ENCODE peak calls at places on chromosomes 12 and 14, in four cellular contexts. P is CD8-positive, alpha-beta T cell; N is AG04449; B is uterus. I is an unnamed sample.

GRCh38 chr12:71702590-71702989 is 16.7 kb downstream of the TMEM19 start:
- DNase-seq in P (no peak), N (no peak), B (no peak), I (no peak)

GRCh38 chr12:70576341-70577282 is 60.6 kb downstream of the PTPRB start:
- DNase-seq in P (no peak), N (peak), B (no peak), I (peak)

GRCh38 chr14:92448786-92449185 is 64.8 kb upstream of the RIN3 start:
- DNase-seq in P (no peak), N (no peak), B (no peak), I (no peak)

GRCh38 chr12:23751641-23752040 is 197.8 kb downstream of the SOX5 start:
- DNase-seq in P (no peak), N (no peak), B (no peak), I (no peak)

GRCh38 chr12:20625531-20625930 is 69.6 kb upstream of the SLCO1C1 start:
- DNase-seq in P (no peak), N (no peak), B (no peak), I (no peak)

GRCh38 chr12:31506907-31507306 is 84.0 kb downstream of the DENND5B start:
- DNase-seq in P (no peak), N (no peak), B (no peak), I (no peak)

GRCh38 chr14:104375551-104376201 is 203.9 kb upstream of the C14orf180 start:
- DNase-seq in P (no peak), N (no peak), B (no peak), I (no peak)

GRCh38 chr12:124551268-124552144 is 15.9 kb downstream of the NCOR2 start:
- DNase-seq in P (no peak), N (no peak), B (peak), I (no peak)

GRCh38 chr12:62934799-62935674 is at the start of gene PPM1H:
- DNase-seq in P (no peak), N (no peak), B (peak), I (no peak)

GRCh38 chr12:77788231-77789168 is 42.2 kb upstream of the NAV3 start:
- DNase-seq in P (no peak), N (no peak), B (no peak), I (no peak)

GRCh38 chr12:55707841-55708694 is at the start of gene ITGA7:
- DNase-seq in P (peak), N (no peak), B (peak), I (no peak)

GRCh38 chr14:23057757-23058653 is 685 bp upstream of the CDH24 start:
- DNase-seq in P (peak), N (no peak), B (peak), I (peak)

GRCh38 chr14:23055621-23056256 is 1.6 kb downstream of the CDH24 start:
- DNase-seq in P (no peak), N (no peak), B (no peak), I (no peak)

GRCh38 chr14:23056956-23057756 is at the start of gene CDH24:
- DNase-seq in P (peak), N (no peak), B (peak), I (peak)

GRCh38 chr14:23055147-23055550 is 2.2 kb downstream of the CDH24 start:
- DNase-seq in P (no peak), N (no peak), B (no peak), I (no peak)

DNA sequence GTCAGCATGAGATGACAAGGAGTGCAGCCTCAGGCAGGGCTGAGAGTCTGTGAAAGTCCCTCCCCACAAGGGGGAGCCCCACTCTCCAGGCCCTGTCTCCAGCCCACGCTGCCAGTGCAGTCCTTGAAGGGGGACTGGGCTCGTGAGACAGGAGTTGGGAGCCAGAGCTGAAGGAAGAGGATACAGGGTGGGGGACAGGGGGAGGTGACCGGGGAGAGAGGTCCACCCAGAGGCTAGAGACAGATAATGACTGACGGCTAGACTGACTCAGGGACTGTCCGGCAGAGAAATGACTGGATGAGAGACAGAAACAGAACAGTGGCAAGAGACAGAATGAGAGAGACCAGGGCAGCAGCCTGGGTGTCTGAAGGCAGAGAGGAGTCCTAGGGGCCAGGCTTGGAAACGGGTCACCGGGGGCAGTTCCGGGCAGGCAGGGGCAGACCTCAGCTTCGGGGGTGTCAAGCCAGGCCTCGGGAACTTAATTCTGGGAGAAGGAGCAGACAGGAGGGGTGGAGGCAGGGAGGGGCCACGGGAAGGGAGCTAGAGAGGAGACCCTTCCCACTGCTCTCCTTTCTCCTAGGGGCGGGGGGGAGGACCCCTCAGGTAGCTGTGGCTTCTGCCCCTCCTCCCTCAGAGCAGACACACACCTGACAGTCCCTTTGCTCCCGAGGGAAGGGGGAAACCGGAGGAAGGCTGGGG is 914 bp downstream of the CDH24 start:
- DNase-seq in P (peak), N (no peak), B (peak), I (peak)
- H3K4me3 ChIP-seq in P (peak), N (peak), B (no peak), I (peak)

GRCh38 chr12:105315726-105316125 is 14.8 kb upstream of the C12orf75 start:
- DNase-seq in P (no peak), N (no peak), B (no peak), I (no peak)
- TF ChIP-seq CTCF in P (no peak), N (no peak), B (no peak), I (no peak)

DNA sequence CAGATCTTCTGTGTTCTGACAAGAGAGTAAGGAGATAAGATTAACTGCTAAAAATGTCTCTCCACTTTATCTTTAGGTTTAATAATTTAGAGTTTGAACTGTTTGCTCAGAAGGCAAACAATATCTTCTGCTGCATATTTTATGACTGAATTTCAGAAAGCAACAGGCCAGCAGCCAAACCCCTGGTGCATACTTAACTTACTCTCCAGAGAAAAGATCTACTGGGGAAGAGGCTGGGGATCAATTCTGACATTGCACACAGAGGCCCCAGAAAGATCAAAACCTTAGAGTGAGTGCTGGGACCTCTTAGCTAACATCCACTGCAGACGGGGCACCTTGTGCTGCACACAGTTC is 518.2 kb downstream of the TMEM132D start:
- DNase-seq in P (no peak), N (no peak), B (no peak), I (no peak)
- H3K4me3 ChIP-seq in P (no peak), N (no peak), B (no peak), I (no peak)

GRCh38 chr12:123519151-123520001 is 14.1 kb downstream of the RILPL1 start:
- DNase-seq in P (no peak), N (peak), B (no peak), I (peak)
- TF ChIP-seq CTCF in P (no peak), N (no peak), B (no peak), I (no peak)